ENCODE peak calls at places on chromosome 14, in six cellular contexts. H, M, L, Y, Q and X are unnamed samples. For H3K4me1, the result is how much of the 10 kb centered on the place peaks cover.

GRCh38 chr14:89304972-89305703 is 111.9 kb downstream of the FOXN3 start:
- DNase-seq in H (no peak), M (no peak), L (peak), Y (no peak), Q (peak), X (no peak)

GRCh38 chr14:33194551-33194950 is 255.9 kb downstream of the NPAS3 start:
- DNase-seq in H (no peak), M (no peak), L (no peak), Y (no peak), Q (no peak), X (no peak)

GRCh38 chr14:99576304-99576703 is 27.7 kb downstream of the CCDC85C start:
- DNase-seq in H (no peak), M (no peak), L (no peak), Y (no peak), Q (no peak), X (no peak)

GRCh38 chr14:69963966-69964365 is 84.8 kb downstream of the SMOC1 start:
- DNase-seq in H (no peak), M (no peak), L (no peak), Y (no peak), Q (no peak), X (no peak)

GRCh38 chr14:64769096-64770020 is 65.1 kb downstream of the PLEKHG3 start:
- DNase-seq in H (no peak), M (no peak), L (no peak), Y (no peak), Q (no peak), X (no peak)

GRCh38 chr14:56092761-56093160 is 25.4 kb upstream of the PELI2 start:
- DNase-seq in H (no peak), M (no peak), L (no peak), Y (no peak), Q (no peak), X (no peak)

GRCh38 chr14:53470351-53471043 is 317.4 kb upstream of the DDHD1 start:
- DNase-seq in H (no peak), M (no peak), L (no peak), Y (no peak), Q (peak), X (no peak)

GRCh38 chr14:61706096-61706690 is 10.9 kb downstream of the HIF1A start:
- DNase-seq in H (no peak), M (no peak), L (no peak), Y (no peak), Q (no peak), X (no peak)

GRCh38 chr14:23708343-23708742 is 72.2 kb downstream of the DHRS2 start:
- DNase-seq in H (peak), M (no peak), L (no peak), Y (no peak), Q (no peak), X (no peak)

GRCh38 chr14:23709923-23710322 is 73.8 kb downstream of the DHRS2 start:
- DNase-seq in H (no peak), M (no peak), L (no peak), Y (no peak), Q (no peak), X (no peak)

GRCh38 chr14:23703027-23703426 is 66.9 kb downstream of the DHRS2 start:
- DNase-seq in H (no peak), M (no peak), L (no peak), Y (no peak), Q (no peak), X (no peak)

GRCh38 chr14:23704890-23705289 is 68.7 kb downstream of the DHRS2 start:
- DNase-seq in H (no peak), M (peak), L (no peak), Y (no peak), Q (no peak), X (no peak)

DNA sequence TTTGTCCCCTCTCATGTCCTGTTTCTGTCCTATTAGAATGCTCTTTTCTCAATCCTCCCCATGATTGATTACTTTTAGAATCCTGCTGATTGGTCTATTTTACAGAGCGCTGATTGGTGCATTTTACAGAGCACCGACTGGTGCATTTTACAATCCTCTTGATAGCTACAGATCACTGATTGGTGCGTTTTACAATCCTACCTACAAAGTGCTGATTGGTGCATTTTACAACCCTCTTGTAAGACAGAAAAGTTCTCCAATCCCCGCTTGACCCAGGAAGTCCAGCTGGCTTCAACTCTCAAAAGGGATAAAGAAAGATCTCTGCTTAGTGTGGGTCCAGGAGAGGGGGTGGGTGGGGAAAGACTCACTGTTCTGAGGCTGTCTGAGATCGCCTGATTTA is 71.3 kb downstream of the DHRS2 start:
- DNase-seq in H (no peak), M (no peak), L (no peak), Y (no peak), Q (no peak), X (no peak)
- H3K4me1 ChIP-seq in H (under half), M (under half), L (under half), Y (under half), Q (under half), X (under half)

GRCh38 chr14:75259510-75259855 is 19.1 kb upstream of the FOS start:
- DNase-seq in H (no peak), M (no peak), L (no peak), Y (no peak), Q (peak), X (no peak)

GRCh38 chr14:75267141-75267601 is 11.5 kb upstream of the FOS start:
- DNase-seq in H (no peak), M (no peak), L (no peak), Y (no peak), Q (peak), X (peak)

GRCh38 chr14:75259946-75260545 is 18.6 kb upstream of the FOS start:
- DNase-seq in H (no peak), M (no peak), L (peak), Y (no peak), Q (no peak), X (no peak)

GRCh38 chr14:75262641-75263040 is 16.0 kb upstream of the FOS start:
- DNase-seq in H (no peak), M (no peak), L (no peak), Y (no peak), Q (no peak), X (no peak)

GRCh38 chr14:75264036-75264435 is 14.6 kb upstream of the FOS start:
- DNase-seq in H (no peak), M (no peak), L (no peak), Y (no peak), Q (no peak), X (no peak)
- H3K4me1 ChIP-seq in H (under half), M (under half), L (under half), Y (under half), Q (under half), X (under half)

DNA sequence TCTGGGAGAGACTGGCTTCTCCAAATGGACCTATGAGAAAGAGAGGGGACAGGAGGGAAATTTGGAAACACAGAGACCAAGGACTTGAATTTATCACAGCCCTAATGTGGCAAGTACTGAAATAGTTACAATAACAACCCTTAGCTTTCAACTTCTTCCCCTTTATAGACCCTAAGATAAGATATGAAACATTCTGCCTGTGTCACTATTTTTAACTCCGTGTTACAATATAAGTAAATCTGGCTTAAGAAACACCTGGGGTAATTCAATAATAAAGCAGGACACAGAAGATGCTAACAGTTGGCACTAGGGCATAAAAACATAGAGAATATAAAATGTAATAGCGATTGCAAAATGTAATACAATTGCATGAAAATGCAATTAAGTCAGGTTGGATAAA is 216.4 kb downstream of the NOVA1 start:
- DNase-seq in H (no peak), M (no peak), L (no peak), Y (no peak), Q (no peak), X (no peak)
- H3K4me1 ChIP-seq in H (under half), M (under half), L (under half), Y (under half), Q (under half), X (under half)

GRCh38 chr14:50038398-50039119 is 77.8 kb downstream of the VCPKMT start:
- DNase-seq in H (no peak), M (no peak), L (peak), Y (no peak), Q (peak), X (no peak)
- H3K4me1 ChIP-seq in H (under half), M (under half), L (under half), Y (under half), Q (under half), X (half or more)

GRCh38 chr14:54672688-54673087 is 105.8 kb downstream of the SAMD4A start:
- DNase-seq in H (no peak), M (no peak), L (no peak), Y (no peak), Q (no peak), X (no peak)

GRCh38 chr14:54673193-54674121 is 106.5 kb downstream of the SAMD4A start:
- DNase-seq in H (no peak), M (no peak), L (no peak), Y (no peak), Q (peak), X (no peak)

GRCh38 chr14:54672181-54672580 is 105.3 kb downstream of the SAMD4A start:
- DNase-seq in H (no peak), M (no peak), L (no peak), Y (no peak), Q (no peak), X (no peak)

GRCh38 chr14:54675236-54676125 is 108.6 kb downstream of the SAMD4A start:
- DNase-seq in H (no peak), M (no peak), L (no peak), Y (no peak), Q (no peak), X (no peak)

GRCh38 chr14:54674342-54674741 is 107.4 kb downstream of the SAMD4A start:
- DNase-seq in H (no peak), M (no peak), L (no peak), Y (no peak), Q (no peak), X (no peak)
- H3K4me1 ChIP-seq in H (half or more), M (under half), L (under half), Y (under half), Q (under half), X (half or more)

GRCh38 chr14:59309291-59309900 is 120.9 kb downstream of the DAAM1 start:
- DNase-seq in H (no peak), M (no peak), L (no peak), Y (no peak), Q (no peak), X (no peak)
- H3K4me1 ChIP-seq in H (half or more), M (under half), L (under half), Y (under half), Q (under half), X (under half)

GRCh38 chr14:68309631-68310030 is 483.2 kb downstream of the ZFP36L1 start:
- DNase-seq in H (no peak), M (no peak), L (no peak), Y (no peak), Q (no peak), X (no peak)

GRCh38 chr14:68306934-68307758 is 485.7 kb downstream of the ZFP36L1 start:
- DNase-seq in H (no peak), M (peak), L (no peak), Y (no peak), Q (peak), X (no peak)

GRCh38 chr14:68309121-68309520 is 483.7 kb downstream of the ZFP36L1 start:
- DNase-seq in H (no peak), M (no peak), L (no peak), Y (no peak), Q (no peak), X (no peak)

GRCh38 chr14:68307769-68308168 is 485.1 kb downstream of the ZFP36L1 start:
- DNase-seq in H (no peak), M (no peak), L (no peak), Y (no peak), Q (peak), X (no peak)

DNA sequence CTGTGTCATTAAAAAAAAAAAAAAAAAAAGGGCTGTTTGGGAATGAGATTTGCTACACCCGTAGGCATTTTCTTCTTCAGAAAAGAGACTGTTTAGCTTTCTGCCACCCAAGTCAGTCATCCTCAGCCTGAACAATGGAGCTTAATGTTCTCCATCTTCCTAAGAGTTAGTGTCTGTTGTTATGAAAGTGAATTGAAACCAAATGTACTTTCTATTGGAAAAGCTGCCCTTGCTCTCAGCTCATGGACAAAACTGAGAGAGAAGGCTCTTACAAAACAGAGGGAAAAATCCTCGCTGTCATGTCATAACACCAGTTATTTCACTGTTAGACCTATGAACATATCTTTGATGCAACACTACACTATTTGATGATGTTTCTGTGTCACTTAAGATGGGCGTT is 484.2 kb downstream of the ZFP36L1 start:
- DNase-seq in H (no peak), M (no peak), L (no peak), Y (no peak), Q (no peak), X (no peak)
- H3K4me1 ChIP-seq in H (under half), M (under half), L (under half), Y (under half), Q (under half), X (under half)

GRCh38 chr14:104557766-104558165 is 21.8 kb upstream of the C14orf180 start:
- DNase-seq in H (no peak), M (no peak), L (no peak), Y (peak), Q (no peak), X (no peak)
- H3K4me1 ChIP-seq in H (under half), M (under half), L (under half), Y (under half), Q (under half), X (under half)